ENCODE peak calls at places on chromosomes 11 and 22, in six cellular contexts. E is IMR-90, Q is mesenchymal stem cell, D is H9, Y is H1, B is neuronal stem cell. N is an unnamed sample.

GRCh38 chr11:61369372-61370348 is 7.5 kb downstream of the TMEM138 start:
- DNase-seq in B (no peak), Y (no peak), D (no peak), E (peak), Q (peak), N (peak)

GRCh38 chr11:19872526-19873135 is 160.0 kb downstream of the NAV2 start:
- DNase-seq in D (peak), E (no peak), Y (peak), Q (no peak), B (no peak), N (no peak)

GRCh38 chr11:125251956-125252355 is 87.4 kb downstream of the PKNOX2 start:
- DNase-seq in E (peak), D (no peak), Y (no peak), Q (no peak), B (no peak), N (no peak)

GRCh38 chr11:17894929-17895658 is 117.8 kb downstream of the SERGEF start:
- DNase-seq in Q (peak), Y (no peak), E (peak), B (no peak), D (no peak), N (no peak)

GRCh38 chr11:10500263-10500601 is 40.8 kb downstream of the RNF141 start:
- DNase-seq in Y (no peak), B (no peak), Q (no peak), E (no peak), D (no peak), N (no peak)

GRCh38 chr11:8219257-8220021 is 44.2 kb downstream of the LMO1 start:
- DNase-seq in B (no peak), D (peak), Y (no peak), Q (peak), E (peak), N (peak)

GRCh38 chr11:11149671-11150459 is 203.2 kb downstream of the CSNK2A3 start:
- DNase-seq in E (no peak), Y (no peak), Q (no peak), B (no peak), D (no peak), N (no peak)

GRCh38 chr11:60970890-60971289 is 590 bp upstream of the CD6 start:
- DNase-seq in E (no peak), Y (no peak), Q (no peak), B (no peak), D (no peak), N (no peak)

GRCh38 chr11:130804306-130805077 is 111.8 kb downstream of the SNX19 start:
- DNase-seq in Y (no peak), B (no peak), Q (no peak), E (no peak), D (no peak), N (no peak)

GRCh38 chr11:71500601-71501021 is 26.5 kb upstream of the KRTAP5-7 start:
- DNase-seq in D (no peak), Y (no peak), B (no peak), E (no peak), Q (no peak), N (no peak)

GRCh38 chr11:34147581-34147980 is 42.2 kb downstream of the NAT10 start:
- DNase-seq in B (no peak), E (no peak), Y (no peak), D (no peak), Q (no peak), N (no peak)

GRCh38 chr22:40432167-40432566 is 61.8 kb downstream of the SGSM3 start:
- DNase-seq in Q (no peak), B (no peak), Y (no peak), E (no peak), D (no peak), N (no peak)

GRCh38 chr11:61528114-61528513 is 19.6 kb downstream of the LRRC10B start:
- DNase-seq in D (no peak), B (no peak), Q (no peak), Y (no peak), E (no peak), N (no peak)

GRCh38 chr11:70738661-70739060 is 340.3 kb downstream of the CTTN start:
- DNase-seq in B (no peak), D (no peak), Y (no peak), E (no peak), Q (no peak), N (no peak)

GRCh38 chr22:35914665-35915476 is 113.8 kb downstream of the RBFOX2 start:
- DNase-seq in Y (peak), Q (peak), D (peak), B (peak), E (peak), N (peak)
- H2BK120ac ChIP-seq in Y (no peak), Q (no peak), D (no peak), B (no peak), E (peak), N (no peak)

GRCh38 chr22:37069719-37070118 is 18.2 kb downstream of the KCTD17 start:
- DNase-seq in Y (no peak), Q (no peak), E (no peak), B (no peak), D (no peak), N (no peak)
- H4K91ac ChIP-seq in Y (no peak), Q (no peak), E (no peak), B (no peak), D (no peak), N (no peak)

GRCh38 chr22:30208631-30209603 is 37.6 kb downstream of the LIF start:
- DNase-seq in D (no peak), Y (no peak), E (peak), Q (peak), B (no peak), N (peak)

GRCh38 chr22:30205281-30206115 is 41.1 kb downstream of the LIF start:
- DNase-seq in Y (no peak), Q (peak), B (no peak), E (peak), D (no peak), N (peak)

GRCh38 chr22:30209642-30210041 is 36.9 kb downstream of the LIF start:
- DNase-seq in D (no peak), B (no peak), Q (no peak), Y (no peak), E (no peak), N (no peak)

GRCh38 chr22:30204742-30205111 is 41.8 kb downstream of the LIF start:
- DNase-seq in B (no peak), Y (no peak), Q (peak), D (no peak), E (peak), N (no peak)

GRCh38 chr22:30206964-30207363 is 39.6 kb downstream of the LIF start:
- DNase-seq in B (peak), Y (no peak), Q (peak), E (peak), D (peak), N (peak)
- H2BK120ac ChIP-seq in B (no peak), Y (no peak), Q (no peak), E (peak), D (no peak), N (no peak)

DNA sequence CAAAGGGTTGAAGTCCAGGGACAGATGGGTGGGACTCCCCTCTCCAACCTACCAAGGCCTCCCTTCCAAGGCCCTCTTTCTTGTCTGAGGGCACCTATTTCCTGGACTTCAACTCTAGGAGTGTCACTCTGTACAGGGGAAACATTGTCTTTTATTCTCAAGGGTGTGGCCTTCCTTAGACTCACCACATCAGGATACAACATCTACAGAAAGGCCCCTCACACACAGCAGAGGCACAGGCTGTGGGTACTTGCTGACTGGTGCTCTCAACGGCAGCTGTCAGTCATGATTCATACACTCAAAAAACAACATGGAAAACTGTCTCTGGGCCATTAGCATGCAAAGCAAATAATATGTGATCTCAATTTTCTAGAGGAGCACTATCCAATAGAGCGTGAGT is 78.0 kb downstream of the RCN1 start:
- DNase-seq in D (no peak), B (no peak), Q (no peak), E (no peak), Y (no peak), N (no peak)
- H4K91ac ChIP-seq in D (no peak), B (no peak), Q (no peak), E (no peak), Y (no peak), N (no peak)

DNA sequence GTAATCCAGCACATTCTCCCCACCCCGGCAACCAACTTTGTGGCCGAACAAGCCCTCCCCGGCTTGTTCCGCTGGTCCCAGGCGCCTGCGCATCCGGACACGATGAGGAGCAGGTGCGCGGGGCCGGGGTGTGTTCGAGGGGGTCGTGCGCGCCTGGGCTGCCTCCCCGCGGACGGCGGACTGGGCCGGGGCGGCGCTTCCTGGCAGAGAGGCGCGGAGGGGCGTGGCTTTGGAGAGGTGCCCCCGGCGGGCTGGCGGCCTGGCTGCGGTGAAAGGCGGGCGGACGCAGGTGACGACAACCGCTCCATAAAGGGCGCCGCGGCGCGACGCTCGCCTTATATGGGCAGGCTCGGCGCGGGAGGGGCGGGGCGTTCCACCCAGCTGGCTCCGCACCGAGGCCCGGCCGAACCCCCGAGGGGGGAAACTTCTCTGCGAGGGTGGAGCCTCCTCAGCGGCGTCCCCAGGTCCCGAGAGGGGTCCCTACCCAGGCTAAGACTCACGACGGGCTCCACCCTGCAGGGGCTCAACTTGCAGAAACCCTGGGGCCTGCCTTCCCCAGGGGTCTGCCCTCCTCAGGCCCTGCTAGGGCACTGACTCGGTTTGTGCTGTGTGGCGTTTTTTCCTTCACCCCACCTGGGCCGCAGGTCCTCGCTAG is 26.4 kb downstream of the TXN2 start:
- DNase-seq in D (peak), B (peak), Y (peak), Q (peak), E (peak), N (peak)
- H2BK120ac ChIP-seq in D (peak), B (peak), Y (peak), Q (peak), E (peak), N (peak)

GRCh38 chr11:103935219-103935618 is 101.2 kb upstream of the DDI1 start:
- DNase-seq in D (no peak), Q (no peak), E (no peak), B (no peak), Y (no peak), N (no peak)
- H4K91ac ChIP-seq in D (no peak), Q (no peak), E (no peak), B (no peak), Y (no peak), N (no peak)

GRCh38 chr11:57597461-57597892 is at the start of gene SERPING1:
- DNase-seq in E (no peak), Y (no peak), Q (no peak), D (no peak), B (no peak), N (no peak)
- H2BK120ac ChIP-seq in E (peak), Y (peak), Q (peak), D (no peak), B (peak), N (peak)

GRCh38 chr11:47879259-47880184 is 31.4 kb upstream of the NUP160 start:
- DNase-seq in Q (no peak), Y (no peak), D (no peak), B (no peak), E (no peak), N (no peak)
- H4K91ac ChIP-seq in Q (no peak), Y (no peak), D (no peak), B (no peak), E (no peak), N (no peak)

GRCh38 chr11:44950036-44950624 is 553 bp downstream of the TP53I11 start:
- DNase-seq in B (peak), Y (no peak), Q (no peak), D (no peak), E (no peak), N (no peak)

GRCh38 chr11:44947114-44947513 is 3.6 kb downstream of the TP53I11 start:
- DNase-seq in E (no peak), Y (no peak), D (no peak), Q (no peak), B (no peak), N (peak)

GRCh38 chr11:44948155-44948554 is 2.5 kb downstream of the TP53I11 start:
- DNase-seq in D (no peak), Q (no peak), E (no peak), Y (no peak), B (no peak), N (peak)

GRCh38 chr11:44950625-44951472 is at the start of gene TP53I11:
- DNase-seq in Y (no peak), B (peak), Q (peak), E (peak), D (no peak), N (peak)

GRCh38 chr11:44949160-44950035 is 1.3 kb downstream of the TP53I11 start:
- DNase-seq in B (peak), Y (no peak), E (peak), D (peak), Q (peak), N (peak)
- H2BK120ac ChIP-seq in B (peak), Y (no peak), E (no peak), D (no peak), Q (peak), N (no peak)

DNA sequence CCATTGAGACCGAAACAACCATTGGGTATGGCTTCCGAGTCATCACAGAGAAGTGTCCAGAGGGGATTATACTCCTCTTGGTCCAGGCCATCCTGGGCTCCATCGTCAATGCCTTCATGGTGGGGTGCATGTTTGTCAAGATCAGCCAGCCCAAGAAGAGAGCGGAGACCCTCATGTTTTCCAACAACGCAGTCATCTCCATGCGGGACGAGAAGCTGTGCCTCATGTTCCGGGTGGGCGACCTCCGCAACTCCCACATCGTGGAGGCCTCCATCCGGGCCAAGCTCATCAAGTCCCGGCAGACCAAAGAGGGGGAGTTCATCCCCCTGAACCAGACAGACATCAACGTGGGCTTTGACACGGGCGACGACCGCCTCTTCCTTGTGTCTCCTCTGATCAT is 20.5 kb downstream of the KCNJ5 start:
- DNase-seq in D (no peak), E (no peak), Q (no peak), Y (no peak), B (no peak), N (no peak)
- H4K91ac ChIP-seq in D (no peak), E (no peak), Q (no peak), Y (no peak), B (no peak), N (no peak)